ENCODE peak calls at places on chromosomes 11 and 22, in seven cellular contexts. E is neural progenitor cell, J is NB4, S is hepatocyte, W is heart left ventricle, L is nephron progenitor cell, C is gastrocnemius medialis. X is an unnamed sample.

GRCh38 chr11:93988912-93989311 is 32.2 kb upstream of the HEPHL1 start:
- DNase-seq in E (no peak), J (no peak), S (no peak), W (no peak), L (no peak), C (no peak), X (no peak)

GRCh38 chr11:10657308-10658271 is 36.0 kb downstream of the IRAG1 start:
- DNase-seq in E (no peak), J (no peak), S (peak), W (peak), L (no peak), C (no peak), X (peak)

GRCh38 chr11:93952082-93952780 is 68.9 kb upstream of the HEPHL1 start:
- DNase-seq in E (no peak), J (no peak), S (peak), W (no peak), L (no peak), C (no peak), X (no peak)

GRCh38 chr11:134565343-134565891 is 153.4 kb upstream of the B3GAT1 start:
- DNase-seq in E (no peak), J (no peak), S (no peak), W (no peak), L (no peak), C (no peak), X (no peak)

GRCh38 chr11:12433571-12434061 is 56.2 kb downstream of the PARVA start:
- DNase-seq in E (no peak), J (no peak), S (peak), W (no peak), L (no peak), C (no peak), X (no peak)

GRCh38 chr11:26158251-26158650 is 173.7 kb upstream of the ANO3 start:
- DNase-seq in E (no peak), J (no peak), S (no peak), W (no peak), L (no peak), C (no peak), X (no peak)

GRCh38 chr11:120539681-120540369 is 28.3 kb downstream of the GRIK4 start:
- DNase-seq in E (no peak), J (no peak), S (no peak), W (no peak), L (no peak), C (no peak), X (no peak)

GRCh38 chr11:40306938-40307548 is 1152.4 kb downstream of the LRRC4C start:
- DNase-seq in E (peak), J (peak), S (peak), W (no peak), L (peak), C (no peak), X (no peak)

GRCh38 chr11:9859491-9860305 is 195.8 kb downstream of the SWAP70 start:
- DNase-seq in E (no peak), J (peak), S (no peak), W (no peak), L (no peak), C (no peak), X (peak)

GRCh38 chr11:83971063-83971462 is 684.9 kb upstream of the CCDC90B start:
- DNase-seq in E (no peak), J (no peak), S (no peak), W (no peak), L (no peak), C (no peak), X (no peak)

GRCh38 chr11:94020777-94021615 is at the start of gene HEPHL1:
- DNase-seq in E (no peak), J (peak), S (no peak), W (no peak), L (no peak), C (no peak), X (no peak)

GRCh38 chr11:76469141-76469540 is 24.3 kb downstream of the EMSY start:
- DNase-seq in E (no peak), J (no peak), S (no peak), W (no peak), L (no peak), C (no peak), X (no peak)

GRCh38 chr11:128905345-128906184 is 14.4 kb downstream of the KCNJ5 start:
- DNase-seq in E (peak), J (peak), S (peak), W (peak), L (peak), C (no peak), X (peak)

GRCh38 chr22:50078246-50078645 is 7.0 kb downstream of the MLC1 start:
- DNase-seq in E (no peak), J (no peak), S (no peak), W (no peak), L (no peak), C (no peak), X (no peak)

GRCh38 chr11:87176044-87176443 is 138.3 kb downstream of the TMEM135 start:
- DNase-seq in E (no peak), J (no peak), S (no peak), W (no peak), L (no peak), C (no peak), X (no peak)

GRCh38 chr11:48154162-48154561 is 62.4 kb upstream of the OR4B1 start:
- DNase-seq in E (no peak), J (no peak), S (no peak), W (no peak), L (no peak), C (no peak), X (no peak)

GRCh38 chr11:2673871-2674471 is 25.8 kb downstream of the KCNQ1OT1 start:
- DNase-seq in E (no peak), J (no peak), S (no peak), W (no peak), L (no peak), C (no peak), X (no peak)

GRCh38 chr11:123903932-123904331 is 2.0 kb downstream of the OR8D4 start:
- DNase-seq in E (no peak), J (no peak), S (no peak), W (no peak), L (no peak), C (no peak), X (no peak)

GRCh38 chr11:119370486-119371046 is 10.9 kb downstream of the USP2 start:
- DNase-seq in E (no peak), J (no peak), S (peak), W (peak), L (peak), C (peak), X (no peak)

GRCh38 chr11:2990617-2991476 is 1.3 kb downstream of the NAP1L4 start:
- DNase-seq in E (peak), J (peak), S (peak), W (no peak), L (no peak), C (no peak), X (peak)

DNA sequence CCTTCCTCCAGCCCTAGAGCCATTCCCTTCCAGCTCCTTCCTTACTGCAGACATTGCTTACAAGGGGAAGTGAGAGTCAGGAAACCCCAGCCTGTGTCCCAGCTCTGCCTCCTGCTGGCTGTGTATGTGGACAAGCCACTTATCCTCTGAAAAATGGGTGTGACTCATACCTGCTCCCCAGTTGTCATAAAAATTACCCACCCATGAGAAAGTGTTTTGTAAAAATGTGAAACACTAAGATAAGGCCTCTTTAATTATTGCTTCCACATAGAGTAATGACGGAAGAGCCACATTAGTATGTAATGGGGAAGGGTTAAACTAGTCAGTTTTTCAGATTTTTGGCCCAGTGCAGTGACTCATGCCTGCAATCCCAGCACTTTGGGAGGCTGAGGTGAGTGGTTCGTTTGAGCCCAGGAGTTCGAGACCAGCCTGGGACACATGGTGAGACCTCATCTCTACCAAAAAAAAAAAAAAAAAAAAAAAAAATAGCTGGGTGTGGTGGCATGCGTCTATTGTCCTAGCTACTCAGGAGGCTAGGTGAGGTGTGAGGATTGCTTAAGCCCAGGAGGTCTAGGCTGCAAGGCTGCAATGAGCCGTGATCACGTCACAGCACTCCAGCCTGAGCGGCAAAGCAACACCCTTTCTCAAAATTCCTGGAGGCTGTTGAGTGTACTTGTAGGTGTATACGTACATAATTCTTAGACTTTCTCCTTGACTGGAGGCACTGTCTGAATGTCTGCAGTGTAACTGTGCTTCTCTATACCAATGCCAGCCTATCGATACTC is 84.9 kb downstream of the CTTN start:
- DNase-seq in E (no peak), J (peak), S (peak), W (peak), L (no peak), C (peak), X (no peak)
- TF ChIP-seq CTCF in E (peak), J (peak), S (peak), W (peak), L (peak), C (peak), X (no peak)

DNA sequence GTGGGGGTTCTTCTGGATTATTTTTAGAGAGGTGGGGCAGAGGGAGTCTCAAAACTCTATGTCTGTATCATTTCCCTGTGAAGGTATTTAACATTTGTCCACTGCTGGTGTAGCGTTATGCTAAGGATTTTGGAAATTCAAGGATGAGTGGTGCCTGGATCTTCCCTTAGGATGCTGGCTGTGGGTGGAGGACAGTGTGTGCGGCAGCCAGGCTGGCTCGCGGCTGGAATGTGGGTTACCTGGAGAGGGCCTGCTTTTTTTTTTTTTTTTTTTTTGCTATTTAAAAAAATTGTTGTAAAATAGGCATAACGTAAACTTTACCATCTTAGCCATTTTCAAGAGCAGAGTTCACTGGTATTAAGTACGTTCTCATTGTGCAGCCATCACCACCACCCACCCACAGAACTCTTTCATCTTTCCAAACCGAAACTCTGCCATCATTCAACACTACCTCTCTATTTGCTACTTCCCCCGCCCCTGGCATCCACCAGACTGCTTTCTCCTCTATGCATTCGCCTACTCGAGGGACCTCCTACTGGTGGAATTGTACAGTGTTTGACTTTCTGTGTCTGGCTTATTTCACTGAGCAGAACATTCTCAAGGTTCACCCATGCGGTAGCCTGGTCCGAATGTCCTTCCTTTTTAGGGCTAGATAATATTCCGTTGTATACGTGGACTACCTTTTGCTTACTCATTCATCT is 67.1 kb downstream of the PARVB start:
- DNase-seq in E (peak), J (peak), S (peak), W (peak), L (no peak), C (no peak), X (peak)
- TF ChIP-seq CTCF in E (peak), J (peak), S (peak), W (no peak), L (no peak), C (peak), X (peak)

DNA sequence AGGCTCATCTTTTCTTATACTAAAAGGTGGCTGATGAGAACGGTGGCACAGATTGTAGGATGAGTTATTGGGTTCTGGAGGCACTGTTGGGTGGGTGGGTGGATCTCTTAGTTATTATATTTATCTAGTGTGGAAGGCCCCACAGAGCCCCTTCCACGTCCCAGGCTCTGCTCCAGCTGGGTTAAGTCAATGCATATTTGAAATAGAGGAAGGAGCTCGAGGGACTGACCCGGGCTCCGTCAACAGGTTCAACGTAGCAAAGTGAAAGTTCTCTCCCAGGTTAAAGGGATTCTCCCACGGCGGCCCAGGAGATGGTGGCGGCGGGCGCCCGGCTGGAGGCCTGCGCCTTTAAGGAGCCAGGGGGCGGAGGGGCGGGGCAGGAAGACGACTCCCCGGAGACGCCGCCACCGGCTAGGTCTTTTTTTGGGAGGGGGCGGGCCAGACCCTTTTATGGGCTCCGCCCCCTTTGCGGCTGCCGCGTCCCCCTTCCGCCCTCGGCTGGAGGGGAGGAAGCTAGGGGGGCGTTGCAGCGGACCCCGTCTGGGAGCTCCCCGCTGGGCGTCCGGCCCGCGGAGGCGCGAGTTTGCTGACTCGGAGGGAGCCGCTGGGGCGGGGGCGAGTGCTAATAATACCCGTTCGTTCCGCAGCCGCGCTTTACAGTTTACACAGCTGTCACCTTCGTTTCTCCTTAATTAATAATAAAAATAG is 1.5 kb upstream of the INPPL1 start:
- DNase-seq in E (peak), J (peak), S (peak), W (peak), L (peak), C (peak), X (peak)
- TF ChIP-seq CTCF in E (peak), J (no peak), S (no peak), W (peak), L (no peak), C (peak), X (no peak)

GRCh38 chr11:584287-584686 is 8.0 kb downstream of the PHRF1 start:
- DNase-seq in E (no peak), J (no peak), S (no peak), W (no peak), L (no peak), C (no peak), X (no peak)
- TF ChIP-seq CTCF in E (no peak), J (no peak), S (no peak), W (no peak), L (no peak), C (no peak), X (no peak)